ENCODE peak calls at places on chromosomes 2 and 18, in nine cellular contexts. D is activated CD4-positive, alpha-beta T cell treated with anti-CD3 and anti-CD28 coated beads for 1 hour; S is hypothalamus; X is stimulated activated CD4-positive, alpha-beta T cell treated with anti-CD3 and anti-CD28 coated beads, Interleukin-1b, Interleukin-23, amount 100 ng/mL, for 24 hours; C is thyroid gland; T is iris pigment epithelial cell; E is LoVo; Z is adrenal gland; R is stromal cell of bone marrow. F is an unnamed sample.

GRCh38 chr2:11933854-11934253 is 187.4 kb downstream of the LPIN1 start:
- DNase-seq in X (no peak), T (no peak), R (no peak), S (no peak), D (no peak), C (no peak), E (no peak), Z (no peak), F (no peak)

GRCh38 chr2:28576714-28577113 is 80.9 kb downstream of the PLB1 start:
- DNase-seq in R (no peak), E (no peak), D (no peak), T (no peak), X (no peak), S (no peak), C (no peak), Z (no peak), F (no peak)

GRCh38 chr18:54357082-54357659 is 487 bp downstream of the STARD6 start:
- DNase-seq in S (no peak), X (peak), T (no peak), C (no peak), E (no peak), D (no peak), Z (no peak), R (no peak), F (no peak)

GRCh38 chr2:212359425-212360067 is 179.1 kb downstream of the ERBB4 start:
- DNase-seq in Z (no peak), R (no peak), X (no peak), C (no peak), E (no peak), T (no peak), S (no peak), D (no peak), F (no peak)

GRCh38 chr2:118249970-118250369 is 161.7 kb downstream of the INSIG2 start:
- DNase-seq in S (no peak), D (no peak), Z (no peak), X (no peak), R (no peak), C (no peak), E (no peak), T (peak), F (no peak)

GRCh38 chr2:241897231-241897916 is 27.8 kb downstream of the RTP5 start:
- DNase-seq in X (no peak), T (no peak), S (no peak), E (no peak), C (no peak), Z (no peak), R (no peak), D (no peak), F (no peak)

GRCh38 chr2:39938035-39938835 is 159.2 kb upstream of the THUMPD2 start:
- DNase-seq in X (no peak), C (no peak), E (no peak), R (peak), D (no peak), T (peak), S (no peak), Z (no peak), F (no peak)

GRCh38 chr2:216181953-216182352 is 72.8 kb downstream of the XRCC5 start:
- DNase-seq in R (no peak), C (no peak), Z (no peak), T (no peak), D (no peak), E (no peak), S (no peak), X (no peak), F (no peak)

GRCh38 chr2:64359892-64360657 is 93.9 kb upstream of the LGALSL start:
- DNase-seq in Z (peak), E (peak), D (no peak), X (no peak), T (peak), C (no peak), S (no peak), R (peak), F (peak)

GRCh38 chr2:168053676-168054075 is 193.7 kb downstream of the STK39 start:
- DNase-seq in R (no peak), X (no peak), S (no peak), Z (no peak), E (no peak), C (no peak), T (no peak), D (no peak), F (no peak)

GRCh38 chr2:113692698-113693428 is 63.6 kb downstream of the SLC35F5 start:
- DNase-seq in E (no peak), Z (no peak), S (no peak), T (no peak), C (no peak), D (no peak), R (no peak), X (no peak), F (no peak)

GRCh38 chr2:241207151-241207550 is 18.7 kb downstream of the ANO7 start:
- DNase-seq in Z (no peak), T (no peak), E (no peak), R (no peak), X (no peak), D (no peak), S (no peak), C (no peak), F (no peak)

GRCh38 chr2:96764253-96764637 is 3.5 kb downstream of the CNNM4 start:
- DNase-seq in D (no peak), E (no peak), X (no peak), C (peak), S (no peak), T (no peak), R (no peak), Z (peak), F (no peak)

GRCh38 chr2:240593026-240593702 is 6.6 kb downstream of the CAPN10 start:
- DNase-seq in D (no peak), R (no peak), S (no peak), Z (no peak), E (no peak), T (no peak), X (no peak), C (no peak), F (no peak)

GRCh38 chr18:58583569-58583968 is 45.3 kb downstream of the ALPK2 start:
- DNase-seq in C (no peak), T (no peak), X (no peak), R (no peak), E (no peak), D (no peak), S (no peak), Z (no peak), F (no peak)

GRCh38 chr2:72263781-72264060 is 116.1 kb upstream of the CYP26B1 start:
- DNase-seq in T (peak), X (no peak), D (no peak), R (no peak), E (no peak), S (no peak), C (no peak), Z (peak), F (no peak)

GRCh38 chr2:234851451-234851850 is 100.4 kb upstream of the SH3BP4 start:
- DNase-seq in D (no peak), T (no peak), X (no peak), S (no peak), R (no peak), C (no peak), E (no peak), Z (no peak), F (no peak)

GRCh38 chr2:45256867-45257641 is 247.8 kb upstream of the SIX2 start:
- DNase-seq in T (peak), C (no peak), R (no peak), S (no peak), Z (no peak), E (no peak), X (no peak), D (no peak), F (no peak)

GRCh38 chr18:489244-490023 is 11.1 kb downstream of the COLEC12 start:
- DNase-seq in E (no peak), Z (no peak), X (no peak), R (no peak), C (no peak), T (peak), S (no peak), D (no peak), F (no peak)

GRCh38 chr2:168327328-168327727 is 79.9 kb upstream of the STK39 start:
- DNase-seq in X (no peak), E (no peak), Z (no peak), R (no peak), S (no peak), T (no peak), C (no peak), D (no peak), F (no peak)

GRCh38 chr18:23893653-23894052 is 120.9 kb upstream of the TTC39C start:
- DNase-seq in S (no peak), C (no peak), Z (no peak), R (no peak), T (no peak), X (no peak), D (no peak), E (no peak), F (no peak)

GRCh38 chr18:10895976-10896375 is 253.4 kb downstream of the PIEZO2 start:
- DNase-seq in C (no peak), T (no peak), S (no peak), Z (no peak), E (no peak), R (no peak), D (no peak), X (no peak), F (no peak)

GRCh38 chr2:86695053-86695691 is 24.9 kb upstream of the RMND5A start:
- DNase-seq in D (no peak), X (no peak), C (no peak), R (no peak), S (no peak), T (peak), E (peak), Z (no peak), F (no peak)

GRCh38 chr2:217207387-217208010 is 347.6 kb upstream of the TNP1 start:
- DNase-seq in X (no peak), E (no peak), R (no peak), Z (no peak), C (no peak), D (no peak), T (no peak), S (no peak), F (no peak)

GRCh38 chr2:186748354-186748753 is 54.5 kb downstream of the FAM171B start:
- DNase-seq in E (no peak), S (no peak), R (no peak), C (no peak), X (no peak), D (no peak), T (no peak), Z (no peak), F (no peak)

GRCh38 chr2:203646266-203646864 is 60.1 kb upstream of the CD28 start:
- DNase-seq in S (no peak), C (no peak), R (no peak), X (no peak), E (no peak), Z (no peak), T (no peak), D (no peak), F (no peak)

GRCh38 chr2:128577141-128577930 is 258.7 kb upstream of the HS6ST1 start:
- DNase-seq in E (no peak), X (no peak), C (no peak), S (no peak), R (no peak), T (no peak), D (no peak), Z (no peak), F (no peak)

GRCh38 chr2:222076978-222077690 is 221.7 kb downstream of the PAX3 start:
- DNase-seq in X (no peak), R (no peak), Z (no peak), S (no peak), E (no peak), T (no peak), C (no peak), D (no peak), F (no peak)

GRCh38 chr2:239824051-239824694 is 201.0 kb downstream of the NDUFA10 start:
- DNase-seq in E (peak), X (no peak), Z (peak), R (no peak), D (no peak), S (no peak), C (peak), T (peak), F (peak)

GRCh38 chr2:1553671-1554295 is 140.5 kb downstream of the TPO start:
- DNase-seq in Z (no peak), R (peak), S (no peak), E (peak), X (no peak), D (no peak), C (no peak), T (peak), F (no peak)

GRCh38 chr2:70528276-70528675 is 25.4 kb downstream of the TGFA start:
- DNase-seq in E (no peak), D (no peak), R (no peak), S (no peak), C (no peak), Z (no peak), T (no peak), X (no peak), F (no peak)

GRCh38 chr2:36058076-36058475 is 297.5 kb upstream of the CRIM1 start:
- DNase-seq in C (no peak), R (no peak), X (no peak), T (no peak), S (no peak), Z (no peak), E (no peak), D (no peak), F (no peak)

GRCh38 chr2:70349921-70350685 is 48.2 kb upstream of the FAM136A start:
- DNase-seq in R (no peak), T (no peak), D (no peak), E (no peak), X (no peak), Z (no peak), C (no peak), S (no peak), F (no peak)

GRCh38 chr2:51782874-51783765 is 751.2 kb upstream of the NRXN1 start:
- DNase-seq in E (no peak), D (no peak), X (no peak), R (no peak), C (no peak), Z (no peak), T (peak), S (no peak), F (no peak)

GRCh38 chr2:16121231-16121985 is 181.1 kb downstream of the MYCN start:
- DNase-seq in D (no peak), T (no peak), S (no peak), C (no peak), R (no peak), E (no peak), Z (no peak), X (no peak), F (no peak)

GRCh38 chr2:38323623-38324022 is 53.5 kb downstream of the ATL2 start:
- DNase-seq in Z (peak), C (peak), E (no peak), T (no peak), X (no peak), S (no peak), D (no peak), R (no peak), F (no peak)

GRCh38 chr2:222861411-222862067 is 703 bp downstream of the ACSL3 start:
- DNase-seq in E (peak), D (peak), C (peak), T (no peak), X (no peak), Z (peak), S (peak), R (no peak), F (no peak)

GRCh38 chr18:58580623-58581022 is 48.3 kb downstream of the ALPK2 start:
- DNase-seq in S (no peak), R (no peak), C (no peak), Z (no peak), E (no peak), X (no peak), T (peak), D (no peak), F (no peak)

GRCh38 chr2:15833731-15834130 is 106.6 kb upstream of the MYCN start:
- DNase-seq in D (no peak), C (no peak), E (no peak), R (no peak), X (no peak), T (no peak), S (no peak), Z (no peak), F (no peak)